ENCODE peak calls at places on chromosomes 3 and 15, in five cellular contexts. J, P, V, U and H are unnamed samples.

GRCh38 chr15:80494311-80494710 is 90.1 kb downstream of the ARNT2 start:
- DNase-seq in J (no peak), P (no peak), U (no peak), V (peak; percentile 77), H (no peak)

GRCh38 chr3:125431912-125432587 is 56.9 kb upstream of the ZNF148 start:
- DNase-seq in P (no peak), U (no peak), V (no peak), J (no peak), H (no peak)

GRCh38 chr3:181176610-181177009 is 187.1 kb upstream of the DNAJC19 start:
- DNase-seq in V (peak; percentile 52), J (peak; percentile 44), U (peak; percentile 65), P (peak; percentile 33), H (no peak)

GRCh38 chr3:194154346-194154745 is 18.4 kb downstream of the HES1 start:
- DNase-seq in U (no peak), V (no peak), J (no peak), P (no peak), H (no peak)

GRCh38 chr15:42494998-42495360 is 455 bp upstream of the SNAP23 start:
- DNase-seq in V (peak; percentile 23), P (no peak), U (peak; percentile 72), J (no peak), H (no peak)

GRCh38 chr3:24522155-24522579 is 27.5 kb upstream of the THRB start:
- DNase-seq in U (no peak), P (no peak), V (peak; percentile 25), J (peak; percentile 63), H (no peak)

GRCh38 chr15:86349565-86349964 is 269.9 kb downstream of the AGBL1 start:
- DNase-seq in J (no peak), P (no peak), U (no peak), V (no peak), H (no peak)

GRCh38 chr3:26625187-26625586 is 2.6 kb downstream of the LRRC3B start:
- DNase-seq in P (no peak), V (peak; percentile 24), U (no peak), J (no peak), H (no peak)

GRCh38 chr3:195270350-195271115 is 426 bp downstream of the XXYLT1 start:
- DNase-seq in V (peak; percentile 87), U (peak; percentile 84), J (peak; percentile 53), P (peak; percentile 51), H (peak; percentile 34)

GRCh38 chr3:120908803-120909601 is 997 bp downstream of the STXBP5L start:
- DNase-seq in J (peak; percentile 70), U (peak; percentile 21), P (no peak), V (no peak), H (no peak)

GRCh38 chr3:8557298-8557697 is 55.7 kb downstream of the LMCD1 start:
- DNase-seq in V (no peak), U (no peak), P (no peak), J (no peak), H (no peak)

GRCh38 chr3:107251819-107252218 is 125.4 kb upstream of the CCDC54 start:
- DNase-seq in V (no peak), U (no peak), J (no peak), P (no peak), H (no peak)

GRCh38 chr3:38521391-38521987 is 25.3 kb downstream of the EXOG start:
- DNase-seq in U (peak; percentile 31), V (peak; percentile 84), P (peak; percentile 72), J (peak; percentile 64), H (peak; percentile 20)

GRCh38 chr15:98671060-98672008 is 23.0 kb downstream of the IGF1R start:
- DNase-seq in V (peak; percentile 96), U (no peak), P (no peak), J (no peak), H (no peak)

GRCh38 chr3:195524171-195524896 is 18.8 kb downstream of the PPP1R2 start:
- DNase-seq in V (no peak), U (no peak), P (no peak), J (no peak), H (no peak)

GRCh38 chr15:50181983-50182232 is at the start of gene SLC27A2:
- DNase-seq in V (peak; percentile 56), U (no peak), P (no peak), J (peak; percentile 78), H (no peak)

GRCh38 chr3:193665370-193665989 is 72.5 kb downstream of the OPA1 start:
- DNase-seq in U (no peak), P (no peak), J (no peak), V (peak; percentile 14), H (no peak)

GRCh38 chr15:25175789-25176615 is 221.2 kb downstream of the SNRPN start:
- DNase-seq in P (no peak), J (peak; percentile 2), U (no peak), V (no peak), H (no peak)